ENCODE peak calls at places on chromosomes 5 and 9, in four cellular contexts. One of them, this sample, is unnamed.

GRCh38 chr9:13268469-13268868 is 11.0 kb downstream of the MPDZ start:
- DNase-seq in tibial artery: no peak
- DNase-seq in breast epithelium: no peak
- DNase-seq in transverse colon: no peak
- DNase-seq in this sample: no peak

GRCh38 chr5:41246376-41246775 is 33.0 kb upstream of the C6 start:
- DNase-seq in tibial artery: no peak
- DNase-seq in breast epithelium: no peak
- DNase-seq in transverse colon: no peak
- DNase-seq in this sample: no peak

GRCh38 chr5:105917189-105917588 is 1753.5 kb downstream of the EFNA5 start:
- DNase-seq in tibial artery: no peak
- DNase-seq in breast epithelium: no peak
- DNase-seq in transverse colon: no peak
- DNase-seq in this sample: no peak

GRCh38 chr9:134853893-134854292 is 26.7 kb upstream of the FCN2 start:
- DNase-seq in tibial artery: peak
- DNase-seq in breast epithelium: peak
- DNase-seq in transverse colon: no peak
- DNase-seq in this sample: no peak

GRCh38 chr5:133992429-133993151 is 12.2 kb downstream of the VDAC1 start:
- DNase-seq in tibial artery: no peak
- DNase-seq in breast epithelium: no peak
- DNase-seq in transverse colon: no peak
- DNase-seq in this sample: no peak

GRCh38 chr9:98491778-98492177 is 217.0 kb downstream of the GABBR2 start:
- DNase-seq in tibial artery: no peak
- DNase-seq in breast epithelium: no peak
- DNase-seq in transverse colon: no peak
- DNase-seq in this sample: no peak

GRCh38 chr5:58985759-58986158 is 402.9 kb downstream of the RAB3C start:
- DNase-seq in tibial artery: no peak
- DNase-seq in breast epithelium: no peak
- DNase-seq in transverse colon: no peak
- DNase-seq in this sample: no peak

GRCh38 chr9:136328011-136328621 is 777 bp downstream of the GPSM1 start:
- DNase-seq in tibial artery: no peak
- DNase-seq in breast epithelium: no peak
- DNase-seq in transverse colon: no peak
- DNase-seq in this sample: no peak

GRCh38 chr5:138241688-138242547 is 28.8 kb upstream of the CDC23 start:
- DNase-seq in tibial artery: peak
- DNase-seq in breast epithelium: no peak
- DNase-seq in transverse colon: no peak
- DNase-seq in this sample: no peak

GRCh38 chr9:88523056-88523455 is 11.9 kb upstream of the NXNL2 start:
- DNase-seq in tibial artery: no peak
- DNase-seq in breast epithelium: no peak
- DNase-seq in transverse colon: no peak
- DNase-seq in this sample: no peak

GRCh38 chr5:150068472-150068871 is 17.9 kb downstream of the CSF1R start:
- DNase-seq in tibial artery: no peak
- DNase-seq in breast epithelium: no peak
- DNase-seq in transverse colon: no peak
- DNase-seq in this sample: no peak

GRCh38 chr9:4939118-4939561 is 45.9 kb upstream of the JAK2 start:
- DNase-seq in tibial artery: no peak
- DNase-seq in breast epithelium: no peak
- DNase-seq in transverse colon: no peak
- DNase-seq in this sample: peak
- H3K4me3 ChIP-seq in tibial artery: no peak
- H3K4me3 ChIP-seq in breast epithelium: no peak
- H3K4me3 ChIP-seq in transverse colon: no peak
- H3K4me3 ChIP-seq in this sample: no peak

GRCh38 chr5:51347704-51348103 is 35.5 kb upstream of the ISL1 start:
- DNase-seq in tibial artery: no peak
- DNase-seq in breast epithelium: no peak
- DNase-seq in transverse colon: no peak
- DNase-seq in this sample: no peak
- TF ChIP-seq CTCF in tibial artery: no peak
- TF ChIP-seq CTCF in breast epithelium: no peak
- TF ChIP-seq CTCF in transverse colon: no peak
- TF ChIP-seq CTCF in this sample: no peak

GRCh38 chr9:111037744-111038335 is 430 bp downstream of the LPAR1 start:
- DNase-seq in tibial artery: peak
- DNase-seq in breast epithelium: peak
- DNase-seq in transverse colon: peak
- DNase-seq in this sample: no peak

GRCh38 chr9:111034573-111035539 is 3.4 kb downstream of the LPAR1 start:
- DNase-seq in tibial artery: no peak
- DNase-seq in breast epithelium: no peak
- DNase-seq in transverse colon: no peak
- DNase-seq in this sample: no peak

GRCh38 chr9:111036946-111037743 is 1.1 kb downstream of the LPAR1 start:
- DNase-seq in tibial artery: peak
- DNase-seq in breast epithelium: no peak
- DNase-seq in transverse colon: no peak
- DNase-seq in this sample: no peak

GRCh38 chr9:111034146-111034545 is 4.1 kb downstream of the LPAR1 start:
- DNase-seq in tibial artery: no peak
- DNase-seq in breast epithelium: no peak
- DNase-seq in transverse colon: no peak
- DNase-seq in this sample: no peak

DNA sequence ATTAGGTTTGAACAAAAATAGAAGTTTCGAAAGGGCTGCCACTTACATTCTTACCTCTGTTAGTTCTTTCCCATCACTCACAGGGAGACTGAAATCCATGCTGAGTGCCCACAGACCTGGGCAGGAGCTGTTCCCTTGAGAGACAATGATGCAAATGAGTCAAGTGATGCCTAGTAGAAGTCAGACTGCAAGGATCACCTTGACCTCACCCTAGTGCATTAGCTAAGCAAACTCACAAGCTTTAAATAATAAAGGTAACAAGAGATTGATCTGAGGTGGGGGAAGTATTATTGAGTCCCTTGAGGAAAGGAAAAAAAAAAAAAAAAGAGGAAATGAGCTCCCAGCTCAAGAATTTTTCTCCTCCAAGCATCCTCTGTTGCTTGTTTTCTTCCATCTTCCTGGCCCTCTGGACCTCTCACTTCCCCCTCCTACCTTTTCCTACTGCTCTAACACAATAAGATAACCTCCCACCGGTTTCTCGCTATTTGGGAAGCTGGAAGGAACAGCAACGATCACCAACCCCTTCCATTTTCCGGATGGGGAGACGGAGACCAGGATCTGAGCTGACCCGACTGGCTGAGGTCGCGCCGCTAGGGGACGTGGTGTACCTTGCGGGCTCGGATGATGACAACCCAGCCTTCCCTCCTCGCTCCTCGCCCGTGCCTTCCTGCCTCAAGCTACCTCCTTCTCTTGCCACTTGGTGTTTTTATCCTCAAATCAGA is 2.0 kb downstream of the LPAR1 start:
- DNase-seq in tibial artery: peak
- DNase-seq in breast epithelium: peak
- DNase-seq in transverse colon: peak
- DNase-seq in this sample: no peak
- H3K4me3 ChIP-seq in tibial artery: peak
- H3K4me3 ChIP-seq in breast epithelium: peak
- H3K4me3 ChIP-seq in transverse colon: peak
- H3K4me3 ChIP-seq in this sample: no peak

GRCh38 chr5:19608434-19608833 is 379.6 kb downstream of the CDH18 start:
- DNase-seq in tibial artery: no peak
- DNase-seq in breast epithelium: no peak
- DNase-seq in transverse colon: no peak
- DNase-seq in this sample: no peak
- TF ChIP-seq CTCF in tibial artery: no peak
- TF ChIP-seq CTCF in breast epithelium: no peak
- TF ChIP-seq CTCF in transverse colon: no peak
- TF ChIP-seq CTCF in this sample: no peak

This sample was measured in GM12864.